ENCODE peak calls at places on chromosomes 11 and 22, in eight cellular contexts. Q is effector memory CD4-positive, alpha-beta T cell; Z is PC-9; F is cardiac muscle cell; E is mucosa of descending colon; R is ovary; O is MM.1S; T is psoas muscle. X is an unnamed sample. For H3K36me3, the result is how much of the 10 kb centered on the place peaks cover.

GRCh38 chr11:88105952-88106351 is 69.3 kb downstream of the RAB38 start:
- DNase-seq in Q (no peak), R (no peak), T (no peak), Z (no peak), F (no peak), O (no peak), E (no peak), X (no peak)

GRCh38 chr22:39117585-39118191 is 20.6 kb downstream of the APOBEC3H start:
- DNase-seq in O (peak), F (peak), R (no peak), Q (peak), T (no peak), E (peak), Z (peak), X (peak)

GRCh38 chr11:132126973-132127900 is 756.8 kb downstream of the NTM start:
- DNase-seq in T (peak), Z (no peak), F (peak), R (peak), Q (no peak), E (no peak), O (peak), X (no peak)

GRCh38 chr22:28601915-28602314 is 77.7 kb downstream of the TTC28 start:
- DNase-seq in T (no peak), F (no peak), Q (no peak), E (no peak), O (no peak), Z (no peak), R (no peak), X (no peak)

GRCh38 chr22:19707347-19708322 is 6.7 kb upstream of the SEPTIN5 start:
- DNase-seq in T (peak), Q (no peak), E (no peak), R (no peak), O (no peak), Z (no peak), F (no peak), X (no peak)

GRCh38 chr11:31254411-31254810 is 115.1 kb downstream of the DCDC1 start:
- DNase-seq in Z (no peak), T (no peak), F (peak), R (no peak), Q (no peak), E (no peak), O (no peak), X (no peak)

GRCh38 chr11:128621491-128622136 is 34.3 kb upstream of the ETS1 start:
- DNase-seq in Z (no peak), F (peak), E (no peak), Q (no peak), O (no peak), T (peak), R (no peak), X (no peak)

GRCh38 chr22:43888740-43889139 is 3.1 kb downstream of the PNPLA5 start:
- DNase-seq in F (no peak), Z (no peak), R (no peak), E (no peak), Q (no peak), O (no peak), T (no peak), X (no peak)

GRCh38 chr22:47233316-47234243 is 471.1 kb downstream of the TBC1D22A start:
- DNase-seq in R (no peak), T (no peak), E (no peak), Z (no peak), F (no peak), Q (no peak), O (no peak), X (no peak)

GRCh38 chr11:133995066-133995465 is 38.3 kb upstream of the IGSF9B start:
- DNase-seq in Q (no peak), O (no peak), Z (no peak), T (no peak), E (no peak), F (no peak), R (no peak), X (no peak)

GRCh38 chr11:116641561-116642045 is 131.2 kb downstream of the BUD13 start:
- DNase-seq in O (peak), Z (no peak), T (peak), Q (no peak), R (no peak), E (peak), F (peak), X (peak)

GRCh38 chr11:45332486-45332934 is 46.4 kb upstream of the SYT13 start:
- DNase-seq in Q (no peak), Z (no peak), T (no peak), E (no peak), F (peak), O (peak), R (peak), X (peak)

GRCh38 chr22:32245042-32245441 is 10.1 kb downstream of the SLC5A4 start:
- DNase-seq in R (no peak), T (no peak), Q (no peak), Z (no peak), F (no peak), E (no peak), O (no peak), X (no peak)

GRCh38 chr11:86228967-86229330 is 15.6 kb upstream of the EED start:
- DNase-seq in Z (peak), R (no peak), F (no peak), Q (no peak), O (no peak), T (no peak), E (no peak), X (no peak)

GRCh38 chr11:16946477-16947282 is 67.5 kb downstream of the PLEKHA7 start:
- DNase-seq in R (no peak), T (no peak), Z (no peak), F (no peak), E (no peak), Q (no peak), O (peak), X (no peak)

GRCh38 chr11:96012086-96012824 is 88.3 kb upstream of the MTMR2 start:
- DNase-seq in Q (peak), Z (peak), F (peak), R (peak), O (peak), T (no peak), E (peak), X (peak)

DNA sequence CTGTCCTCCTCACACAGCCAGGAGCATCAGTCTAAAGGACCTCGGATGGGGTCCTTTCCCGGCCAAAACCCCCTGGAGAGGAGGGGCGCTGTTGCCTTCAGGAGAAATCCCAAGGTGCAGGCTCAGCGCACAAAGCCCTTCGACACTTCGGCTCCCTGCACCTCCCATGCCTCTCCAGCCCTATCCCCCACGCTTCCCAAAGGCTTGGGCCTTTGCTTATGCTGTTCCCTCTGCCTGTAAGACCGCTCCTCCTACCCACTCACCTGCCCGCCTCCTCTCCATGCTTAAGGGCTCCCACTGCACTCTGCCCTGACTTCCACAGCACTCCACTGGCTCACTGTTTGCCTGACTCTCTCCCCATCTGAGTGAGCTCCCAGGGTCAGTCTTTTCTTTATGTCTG is 13.5 kb downstream of the SLC15A3 start:
- DNase-seq in Z (peak), Q (no peak), T (no peak), F (no peak), R (no peak), E (no peak), O (no peak), X (no peak)
- H3K36me3 ChIP-seq in Z (under half), Q (under half), T (under half), F (under half), R (under half), E (under half), O (under half), X (under half)

GRCh38 chr22:26359156-26359555 is 69.9 kb upstream of the ASPHD2 start:
- DNase-seq in R (no peak), O (no peak), Z (no peak), F (no peak), T (no peak), E (no peak), Q (no peak), X (no peak)

GRCh38 chr22:26357281-26357680 is 71.8 kb upstream of the ASPHD2 start:
- DNase-seq in R (no peak), Z (no peak), Q (no peak), T (no peak), F (no peak), O (no peak), E (no peak), X (no peak)

GRCh38 chr22:26357813-26358212 is 71.2 kb upstream of the ASPHD2 start:
- DNase-seq in Z (no peak), O (no peak), F (no peak), R (no peak), T (no peak), Q (no peak), E (no peak), X (no peak)

GRCh38 chr22:26362471-26362870 is 66.6 kb upstream of the ASPHD2 start:
- DNase-seq in Q (no peak), E (no peak), Z (no peak), T (no peak), F (peak), O (no peak), R (no peak), X (no peak)

DNA sequence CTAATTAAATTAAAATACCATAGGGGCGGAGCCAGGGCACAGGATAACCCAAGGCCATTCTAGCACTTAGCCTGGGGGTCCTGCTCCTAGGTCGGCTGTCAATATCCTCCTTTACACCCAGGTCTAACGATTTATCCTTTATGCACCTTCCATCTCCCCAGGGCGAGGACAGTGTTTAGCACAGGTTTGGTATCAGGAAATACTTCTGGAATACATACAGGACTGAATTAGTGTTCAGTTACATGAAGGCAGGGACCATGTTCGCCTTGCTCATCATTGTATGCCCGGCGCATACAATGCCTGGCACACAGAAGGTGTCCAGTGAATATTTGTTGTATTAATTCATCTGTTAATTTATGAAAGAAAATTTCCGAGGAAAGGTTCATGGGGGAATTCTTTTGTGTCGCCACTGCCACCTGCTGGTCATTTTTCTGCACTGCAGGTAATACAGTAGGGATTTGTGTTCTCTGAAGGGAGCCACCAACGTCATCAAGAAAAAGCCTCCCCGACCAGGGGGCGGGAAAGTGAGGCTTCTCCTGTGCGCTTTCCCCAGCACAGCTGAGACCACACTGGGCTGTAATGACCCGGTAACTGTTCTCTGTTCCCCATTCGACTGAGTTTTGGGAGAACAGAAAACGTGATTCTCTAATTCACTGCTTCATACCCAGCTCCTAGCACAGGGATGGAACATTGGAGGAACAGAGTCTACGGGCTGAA is 68.7 kb upstream of the ASPHD2 start:
- DNase-seq in E (peak), F (peak), O (peak), R (peak), Q (peak), T (peak), Z (peak), X (peak)
- H3K4me3 ChIP-seq in E (no peak), F (no peak), O (peak), R (no peak), Q (no peak), T (peak), Z (no peak), X (no peak)

GRCh38 chr22:24097961-24098391 is 83.3 kb upstream of the SUSD2 start:
- DNase-seq in F (no peak), O (no peak), T (no peak), E (no peak), Q (no peak), R (no peak), Z (no peak), X (no peak)

GRCh38 chr22:24096401-24097115 is 84.7 kb upstream of the SUSD2 start:
- DNase-seq in R (no peak), F (no peak), T (no peak), Q (no peak), O (no peak), E (no peak), Z (no peak), X (no peak)

GRCh38 chr22:24102366-24103200 is 78.7 kb upstream of the SUSD2 start:
- DNase-seq in O (no peak), Q (no peak), Z (no peak), F (no peak), R (no peak), T (no peak), E (no peak), X (no peak)

GRCh38 chr22:24101966-24102365 is 79.3 kb upstream of the SUSD2 start:
- DNase-seq in Q (no peak), R (no peak), T (no peak), O (no peak), E (no peak), F (no peak), Z (no peak), X (no peak)

GRCh38 chr22:24099661-24100060 is 81.6 kb upstream of the SUSD2 start:
- DNase-seq in R (no peak), O (no peak), Q (no peak), T (no peak), E (no peak), F (no peak), Z (no peak), X (no peak)
- H3K36me3 ChIP-seq in R (under half), O (under half), Q (half or more), T (under half), E (under half), F (under half), Z (under half), X (under half)

GRCh38 chr22:49999063-49999900 is 13.3 kb downstream of the IL17REL start:
- DNase-seq in T (no peak), Q (no peak), R (no peak), O (no peak), E (peak), Z (no peak), F (no peak), X (no peak)
- H3K4me3 ChIP-seq in T (peak), Q (no peak), R (no peak), O (no peak), E (no peak), Z (no peak), F (peak), X (peak)

GRCh38 chr22:41132555-41132954 is 40.2 kb downstream of the EP300 start:
- DNase-seq in O (no peak), F (no peak), T (no peak), Z (no peak), E (no peak), R (no peak), Q (no peak), X (no peak)
- H3K36me3 ChIP-seq in O (under half), F (half or more), T (under half), Z (half or more), E (under half), R (under half), Q (half or more), X (half or more)

DNA sequence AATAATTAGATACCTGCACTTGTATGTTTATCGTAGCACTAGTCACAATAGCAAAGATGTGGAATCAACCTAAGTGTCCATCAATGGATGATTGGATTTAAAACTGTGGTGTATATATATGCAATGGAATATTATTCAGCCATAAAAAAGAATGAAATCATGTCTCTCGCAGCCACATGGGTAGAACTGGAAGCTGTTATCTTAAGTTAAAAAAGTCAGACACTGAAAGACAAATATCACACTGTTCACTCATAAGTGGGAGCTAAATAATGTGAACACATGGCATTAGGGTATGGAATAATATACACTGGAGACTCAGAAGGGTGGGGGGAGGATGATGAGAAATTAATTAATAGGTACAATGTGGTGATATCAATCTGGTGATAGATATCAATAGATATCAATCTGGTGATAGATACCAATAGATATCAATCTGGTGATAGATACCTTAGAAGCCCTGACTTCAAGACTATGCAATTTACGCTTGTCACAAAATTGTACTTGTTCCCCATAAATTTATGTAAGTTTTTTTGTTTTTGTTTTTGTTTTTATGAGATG is 2.0 kb downstream of the LMO2 start:
- DNase-seq in F (no peak), Z (no peak), R (no peak), Q (no peak), O (no peak), E (no peak), T (no peak), X (no peak)
- H3K4me3 ChIP-seq in F (no peak), Z (no peak), R (no peak), Q (no peak), O (no peak), E (no peak), T (peak), X (no peak)

DNA sequence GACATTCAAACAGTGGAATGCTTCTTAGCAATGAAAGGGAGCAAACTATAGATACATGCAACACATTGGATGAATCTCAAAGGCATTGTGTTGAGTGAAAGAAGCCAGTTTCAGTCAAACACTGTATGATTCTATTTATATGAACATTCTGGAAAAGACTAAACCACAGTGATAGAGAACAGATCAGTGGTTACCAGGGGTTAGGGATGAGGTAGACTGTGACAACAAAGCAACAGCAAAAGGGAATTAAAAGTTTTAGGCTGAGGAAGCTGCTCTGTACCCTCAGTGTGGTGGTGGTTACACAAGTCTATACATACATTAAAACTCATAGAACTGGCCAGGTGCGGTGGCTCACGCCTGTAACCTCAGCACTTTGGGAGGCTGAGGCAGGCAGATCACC is 23.0 kb downstream of the FDX1 start:
- DNase-seq in O (no peak), F (no peak), E (no peak), T (no peak), Z (no peak), Q (no peak), R (no peak), X (no peak)
- H3K36me3 ChIP-seq in O (under half), F (under half), E (under half), T (under half), Z (under half), Q (under half), R (under half), X (under half)

GRCh38 chr11:73990727-73991126 is 8.1 kb upstream of the UCP2 start:
- DNase-seq in F (no peak), Q (no peak), E (no peak), O (no peak), R (no peak), T (no peak), Z (no peak), X (no peak)
- H3K4me3 ChIP-seq in F (no peak), Q (no peak), E (no peak), O (no peak), R (no peak), T (no peak), Z (no peak), X (no peak)

GRCh38 chr11:108319541-108320145 is 96.8 kb downstream of the ATM start:
- DNase-seq in R (no peak), F (no peak), O (no peak), E (no peak), Q (no peak), Z (peak), T (no peak), X (no peak)
- H3K36me3 ChIP-seq in R (under half), F (under half), O (under half), E (under half), Q (half or more), Z (under half), T (under half), X (under half)

DNA sequence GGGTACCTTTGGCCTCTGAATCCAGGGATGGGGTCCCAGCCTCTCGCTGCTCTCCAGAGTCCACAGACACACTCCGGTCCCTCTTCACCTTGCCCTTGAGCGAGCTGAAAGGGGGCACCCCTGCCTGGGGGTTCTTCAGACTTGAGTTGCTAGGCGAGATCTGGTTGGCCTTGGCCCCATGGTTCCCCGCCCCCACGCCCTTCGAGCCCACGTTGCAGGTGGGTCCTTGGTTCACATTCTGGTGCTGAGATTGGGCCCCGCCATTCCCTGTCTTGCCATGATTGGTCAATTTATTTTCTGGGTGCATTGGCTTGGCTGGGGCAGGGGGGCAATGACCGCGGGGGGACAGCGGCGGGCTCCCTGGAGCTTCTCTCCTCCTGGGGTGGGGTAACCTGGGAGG is 17.5 kb downstream of the BCL9L start:
- DNase-seq in Q (no peak), T (no peak), Z (no peak), F (no peak), E (peak), R (no peak), O (no peak), X (no peak)
- H3K4me3 ChIP-seq in Q (no peak), T (peak), Z (no peak), F (no peak), E (no peak), R (no peak), O (no peak), X (no peak)